ENCODE peak calls at places on chromosomes 12 and 14, in six cellular contexts. P is mesothelial cell of epicardium, L is nephron progenitor cell, N is uterus, R is kidney epithelial cell, A is glutamatergic neuron. Z is an unnamed sample.

GRCh38 chr12:66763453-66763852 is 84.6 kb upstream of the GRIP1 start:
- DNase-seq in A (no peak), L (no peak), P (no peak), R (no peak), N (no peak), Z (no peak)

GRCh38 chr14:104107611-104108569 is 22.4 kb downstream of the ASPG start:
- DNase-seq in P (peak; percentile 38), N (peak; percentile 11), A (peak; percentile 23), R (no peak), L (peak; percentile 42), Z (peak; percentile 60)

GRCh38 chr12:7460375-7461259 is 16.7 kb upstream of the CD163L1 start:
- DNase-seq in L (peak; percentile 69), A (peak; percentile 62), P (peak; percentile 73), R (no peak), N (no peak), Z (no peak)

GRCh38 chr12:52657305-52657902 is 5.4 kb upstream of the KRT2 start:
- DNase-seq in N (no peak), R (no peak), A (no peak), P (no peak), L (no peak), Z (no peak)

GRCh38 chr14:63727736-63728728 is at the start of gene SGPP1:
- DNase-seq in L (peak; percentile 88), A (peak; percentile 85), N (peak; percentile 70), R (peak; percentile 58), P (peak; percentile 76), Z (peak; percentile 83)

GRCh38 chr14:65866422-65866821 is 453.9 kb downstream of the FUT8 start:
- DNase-seq in P (no peak), L (no peak), N (no peak), A (no peak), R (no peak), Z (no peak)

GRCh38 chr14:105023791-105024480 is 3.1 kb upstream of the CDCA4 start:
- DNase-seq in P (no peak), A (no peak), L (no peak), R (peak; percentile 67), N (no peak), Z (no peak)

GRCh38 chr12:12804011-12804410 is 9.1 kb upstream of the DDX47 start:
- DNase-seq in L (no peak), N (no peak), A (no peak), R (no peak), P (no peak), Z (no peak)

GRCh38 chr14:92362781-92363235 is 39.8 kb downstream of the SLC24A4 start:
- DNase-seq in P (no peak), N (no peak), L (no peak), R (peak; percentile 21), A (no peak), Z (no peak)

GRCh38 chr14:103118019-103118662 is 5.1 kb upstream of the TNFAIP2 start:
- DNase-seq in N (peak; percentile 72), P (no peak), R (no peak), A (no peak), L (no peak), Z (peak; percentile 84)

GRCh38 chr12:68158427-68158826 is 1.1 kb downstream of the IFNG start:
- DNase-seq in N (no peak), R (no peak), L (no peak), P (no peak), A (no peak), Z (no peak)

GRCh38 chr14:100617715-100618693 is 30.8 kb upstream of the BEGAIN start:
- DNase-seq in P (no peak), R (no peak), L (no peak), N (peak; percentile 8), A (no peak), Z (peak; percentile 47)

GRCh38 chr12:66708704-66709443 is 30.0 kb upstream of the GRIP1 start:
- DNase-seq in R (no peak), A (no peak), P (no peak), N (no peak), L (no peak), Z (no peak)

GRCh38 chr14:52694761-52695480 is 437 bp downstream of the ERO1A start:
- DNase-seq in P (peak; percentile 51), R (peak; percentile 32), N (peak; percentile 22), L (peak; percentile 47), A (no peak), Z (peak; percentile 74)
- TF ChIP-seq CTCF in P (no peak), R (no peak), N (no peak), L (no peak), A (no peak), Z (no peak)

GRCh38 chr14:22221508-22221907 is 367.5 kb downstream of the DAD1 start:
- DNase-seq in L (no peak), R (no peak), P (no peak), A (no peak), N (no peak), Z (no peak)
- TF ChIP-seq CTCF in L (peak; percentile 21), R (peak; percentile 34), P (no peak), A (no peak), N (no peak), Z (peak; percentile 15)

GRCh38 chr14:81868172-81868571 is 334.5 kb upstream of the SEL1L start:
- DNase-seq in P (no peak), R (no peak), N (no peak), A (no peak), L (no peak), Z (no peak)
- TF ChIP-seq CTCF in P (no peak), R (no peak), N (no peak), A (peak; percentile 18), L (no peak), Z (no peak)

DNA sequence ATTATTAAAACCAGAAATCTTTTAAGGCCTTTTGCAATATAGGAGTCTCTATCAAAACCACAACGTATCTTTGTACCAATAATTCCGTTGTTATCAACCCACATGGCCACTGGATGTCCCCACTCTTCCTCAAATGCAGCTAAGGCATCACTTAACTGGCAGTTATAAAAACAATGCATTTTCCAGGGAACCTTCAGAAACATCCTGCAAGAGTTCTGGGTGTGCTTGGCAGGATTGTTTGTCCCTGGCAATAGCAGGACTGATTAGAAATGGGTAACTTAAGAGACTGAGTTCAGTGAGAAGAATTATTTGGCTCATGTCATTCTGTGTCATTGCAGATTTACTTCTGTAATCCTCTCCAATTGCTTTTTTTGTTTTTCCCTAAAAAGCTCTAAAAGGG is 112.0 kb downstream of the SLC15A5 start:
- DNase-seq in N (peak; percentile 15), L (peak; percentile 25), P (no peak), A (peak; percentile 30), R (no peak), Z (peak; percentile 67)
- TF ChIP-seq CTCF in N (peak; percentile 23), L (peak; percentile 52), P (no peak), A (peak; percentile 32), R (peak; percentile 42), Z (peak; percentile 8)

GRCh38 chr12:94898388-94898787 is 105.1 kb downstream of the NDUFA12 start:
- DNase-seq in L (no peak), N (no peak), P (no peak), A (peak; percentile 48), R (no peak), Z (no peak)
- TF ChIP-seq CTCF in L (no peak), N (no peak), P (no peak), A (no peak), R (peak; percentile 38), Z (no peak)

GRCh38 chr12:115770643-115771042 is 506.9 kb downstream of the MED13L start:
- DNase-seq in P (no peak), A (no peak), N (no peak), L (no peak), R (no peak), Z (no peak)

GRCh38 chr12:115774148-115774905 is 503.2 kb downstream of the MED13L start:
- DNase-seq in R (no peak), A (no peak), L (no peak), N (no peak), P (no peak), Z (no peak)

GRCh38 chr12:115771601-115772000 is 505.9 kb downstream of the MED13L start:
- DNase-seq in L (no peak), N (no peak), A (no peak), P (no peak), R (no peak), Z (no peak)

GRCh38 chr12:115767921-115768320 is 509.6 kb downstream of the MED13L start:
- DNase-seq in P (no peak), L (no peak), R (no peak), A (no peak), N (no peak), Z (no peak)

DNA sequence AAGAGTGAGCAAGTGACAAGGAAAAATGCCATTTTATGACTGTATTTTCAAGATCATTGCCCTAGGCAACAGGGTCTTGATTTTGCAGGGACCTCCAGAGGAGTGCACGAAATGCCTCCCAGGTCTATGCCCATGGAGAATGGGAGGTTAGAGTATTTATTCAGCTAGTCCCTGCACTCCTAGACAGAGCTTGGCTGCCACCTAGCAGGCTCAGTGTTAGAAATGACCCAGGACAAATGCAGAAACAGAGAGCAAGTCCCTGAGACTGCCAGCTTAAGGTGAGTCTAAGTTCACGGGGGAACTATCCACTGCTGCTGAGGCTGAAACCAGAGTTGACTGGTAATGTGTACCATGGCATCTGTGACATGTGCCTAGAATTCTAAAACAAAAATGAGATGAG is 506.4 kb downstream of the MED13L start:
- DNase-seq in N (no peak), L (peak; percentile 8), A (no peak), P (no peak), R (no peak), Z (no peak)
- TF ChIP-seq CTCF in N (no peak), L (no peak), A (no peak), P (peak; percentile 18), R (no peak), Z (no peak)

Z was measured in tibial artery.